ENCODE peak calls at places on chromosomes 3 and 15, in eight cellular contexts. One of them, this sample, is unnamed.

GRCh38 chr3:114874447-114874846 is 272.6 kb downstream of the ZBTB20 start:
- DNase-seq in T-helper 17 cell: no peak
- DNase-seq in upper lobe of right lung: no peak
- DNase-seq in posterior vena cava: peak
- DNase-seq in RWPE1: no peak
- DNase-seq in HCT116: no peak
- DNase-seq in posterior cingulate gyrus: no peak
- DNase-seq in ovary: no peak
- DNase-seq in this sample: no peak

GRCh38 chr3:39404943-39405686 is 1.4 kb upstream of the RPSA start:
- DNase-seq in HCT116: no peak
- DNase-seq in posterior cingulate gyrus: no peak
- DNase-seq in posterior vena cava: no peak
- DNase-seq in upper lobe of right lung: no peak
- DNase-seq in T-helper 17 cell: no peak
- DNase-seq in RWPE1: no peak
- DNase-seq in ovary: no peak
- DNase-seq in this sample: no peak

GRCh38 chr3:39278616-39278935 is 1.3 kb downstream of the CX3CR1 start:
- DNase-seq in posterior vena cava: no peak
- DNase-seq in HCT116: no peak
- DNase-seq in T-helper 17 cell: no peak
- DNase-seq in posterior cingulate gyrus: no peak
- DNase-seq in ovary: no peak
- DNase-seq in upper lobe of right lung: no peak
- DNase-seq in RWPE1: no peak
- DNase-seq in this sample: no peak

GRCh38 chr15:32957219-32957618 is 237.3 kb downstream of the FMN1 start:
- DNase-seq in ovary: no peak
- DNase-seq in T-helper 17 cell: no peak
- DNase-seq in posterior vena cava: no peak
- DNase-seq in HCT116: no peak
- DNase-seq in posterior cingulate gyrus: no peak
- DNase-seq in RWPE1: no peak
- DNase-seq in upper lobe of right lung: no peak
- DNase-seq in this sample: no peak

GRCh38 chr15:100049483-100049882 is 292.3 kb downstream of the ADAMTS17 start:
- DNase-seq in upper lobe of right lung: no peak
- DNase-seq in T-helper 17 cell: no peak
- DNase-seq in RWPE1: no peak
- DNase-seq in posterior cingulate gyrus: no peak
- DNase-seq in HCT116: no peak
- DNase-seq in posterior vena cava: no peak
- DNase-seq in ovary: no peak
- DNase-seq in this sample: no peak

GRCh38 chr15:29942548-29942947 is 120.3 kb upstream of the TJP1 start:
- DNase-seq in T-helper 17 cell: no peak
- DNase-seq in ovary: no peak
- DNase-seq in HCT116: no peak
- DNase-seq in upper lobe of right lung: no peak
- DNase-seq in posterior cingulate gyrus: no peak
- DNase-seq in RWPE1: no peak
- DNase-seq in posterior vena cava: no peak
- DNase-seq in this sample: no peak

GRCh38 chr15:39084683-39085530 is 496.0 kb upstream of the THBS1 start:
- DNase-seq in HCT116: no peak
- DNase-seq in posterior vena cava: no peak
- DNase-seq in posterior cingulate gyrus: peak
- DNase-seq in RWPE1: no peak
- DNase-seq in T-helper 17 cell: no peak
- DNase-seq in upper lobe of right lung: no peak
- DNase-seq in ovary: peak
- DNase-seq in this sample: no peak

GRCh38 chr3:26281284-26281977 is 341.1 kb upstream of the LRRC3B start:
- DNase-seq in upper lobe of right lung: no peak
- DNase-seq in HCT116: no peak
- DNase-seq in ovary: no peak
- DNase-seq in posterior vena cava: no peak
- DNase-seq in RWPE1: no peak
- DNase-seq in posterior cingulate gyrus: no peak
- DNase-seq in T-helper 17 cell: no peak
- DNase-seq in this sample: no peak

GRCh38 chr3:73030073-73030597 is 31.3 kb upstream of the EBLN2 start:
- DNase-seq in T-helper 17 cell: no peak
- DNase-seq in posterior cingulate gyrus: no peak
- DNase-seq in HCT116: no peak
- DNase-seq in ovary: no peak
- DNase-seq in upper lobe of right lung: no peak
- DNase-seq in posterior vena cava: no peak
- DNase-seq in RWPE1: no peak
- DNase-seq in this sample: no peak

GRCh38 chr15:48292458-48292857 is 38.8 kb upstream of the DUT start:
- DNase-seq in posterior vena cava: no peak
- DNase-seq in RWPE1: no peak
- DNase-seq in ovary: no peak
- DNase-seq in upper lobe of right lung: no peak
- DNase-seq in T-helper 17 cell: no peak
- DNase-seq in HCT116: no peak
- DNase-seq in posterior cingulate gyrus: no peak
- DNase-seq in this sample: no peak

GRCh38 chr3:128340198-128340903 is 126.3 kb downstream of the DNAJB8 start:
- DNase-seq in posterior vena cava: no peak
- DNase-seq in posterior cingulate gyrus: no peak
- DNase-seq in T-helper 17 cell: no peak
- DNase-seq in upper lobe of right lung: peak
- DNase-seq in ovary: no peak
- DNase-seq in HCT116: no peak
- DNase-seq in RWPE1: no peak
- DNase-seq in this sample: no peak

GRCh38 chr3:55728461-55729100 is 241.5 kb upstream of the WNT5A start:
- DNase-seq in upper lobe of right lung: no peak
- DNase-seq in HCT116: no peak
- DNase-seq in T-helper 17 cell: no peak
- DNase-seq in ovary: no peak
- DNase-seq in posterior vena cava: no peak
- DNase-seq in posterior cingulate gyrus: no peak
- DNase-seq in RWPE1: no peak
- DNase-seq in this sample: no peak

GRCh38 chr3:88824646-88825303 is 282.6 kb upstream of the EPHA3 start:
- DNase-seq in upper lobe of right lung: no peak
- DNase-seq in ovary: no peak
- DNase-seq in posterior cingulate gyrus: no peak
- DNase-seq in posterior vena cava: no peak
- DNase-seq in RWPE1: no peak
- DNase-seq in HCT116: no peak
- DNase-seq in T-helper 17 cell: no peak
- DNase-seq in this sample: no peak

GRCh38 chr15:62495670-62496328 is 330.7 kb upstream of the C2CD4B start:
- DNase-seq in ovary: peak
- DNase-seq in HCT116: no peak
- DNase-seq in posterior vena cava: peak
- DNase-seq in posterior cingulate gyrus: no peak
- DNase-seq in RWPE1: no peak
- DNase-seq in upper lobe of right lung: no peak
- DNase-seq in T-helper 17 cell: no peak
- DNase-seq in this sample: no peak

GRCh38 chr15:79953951-79954444 is 17.0 kb downstream of the BCL2A1 start:
- DNase-seq in T-helper 17 cell: no peak
- DNase-seq in ovary: no peak
- DNase-seq in posterior vena cava: no peak
- DNase-seq in upper lobe of right lung: no peak
- DNase-seq in RWPE1: no peak
- DNase-seq in posterior cingulate gyrus: no peak
- DNase-seq in HCT116: no peak
- DNase-seq in this sample: no peak

GRCh38 chr3:101120039-101120438 is 126.8 kb upstream of the ABI3BP start:
- DNase-seq in upper lobe of right lung: no peak
- DNase-seq in HCT116: no peak
- DNase-seq in posterior cingulate gyrus: no peak
- DNase-seq in RWPE1: no peak
- DNase-seq in posterior vena cava: no peak
- DNase-seq in T-helper 17 cell: no peak
- DNase-seq in ovary: no peak
- DNase-seq in this sample: no peak

GRCh38 chr3:48135773-48136495 is 52.3 kb downstream of the CDC25A start:
- DNase-seq in upper lobe of right lung: no peak
- DNase-seq in posterior vena cava: no peak
- DNase-seq in ovary: no peak
- DNase-seq in posterior cingulate gyrus: no peak
- DNase-seq in HCT116: no peak
- DNase-seq in RWPE1: no peak
- DNase-seq in T-helper 17 cell: no peak
- DNase-seq in this sample: no peak

GRCh38 chr3:128009952-128010846 is 42.0 kb upstream of the SEC61A1 start:
- DNase-seq in T-helper 17 cell: no peak
- DNase-seq in ovary: no peak
- DNase-seq in upper lobe of right lung: no peak
- DNase-seq in posterior cingulate gyrus: no peak
- DNase-seq in RWPE1: no peak
- DNase-seq in HCT116: no peak
- DNase-seq in posterior vena cava: no peak
- DNase-seq in this sample: no peak

GRCh38 chr3:58581328-58582091 is 4.3 kb upstream of the FAM107A start:
- DNase-seq in posterior cingulate gyrus: no peak
- DNase-seq in ovary: no peak
- DNase-seq in posterior vena cava: peak
- DNase-seq in RWPE1: no peak
- DNase-seq in upper lobe of right lung: no peak
- DNase-seq in T-helper 17 cell: no peak
- DNase-seq in HCT116: no peak
- DNase-seq in this sample: no peak

GRCh38 chr3:126450219-126450618 is 25.5 kb downstream of the ZXDC start:
- DNase-seq in HCT116: no peak
- DNase-seq in posterior cingulate gyrus: no peak
- DNase-seq in ovary: no peak
- DNase-seq in posterior vena cava: peak
- DNase-seq in RWPE1: no peak
- DNase-seq in T-helper 17 cell: no peak
- DNase-seq in upper lobe of right lung: peak
- DNase-seq in this sample: no peak

GRCh38 chr3:21893250-21893649 is 142.2 kb upstream of the ZNF385D start:
- DNase-seq in RWPE1: no peak
- DNase-seq in posterior vena cava: no peak
- DNase-seq in ovary: no peak
- DNase-seq in posterior cingulate gyrus: no peak
- DNase-seq in T-helper 17 cell: no peak
- DNase-seq in HCT116: no peak
- DNase-seq in upper lobe of right lung: no peak
- DNase-seq in this sample: no peak

GRCh38 chr15:91478717-91479191 is 374.8 kb upstream of the SLCO3A1 start:
- DNase-seq in ovary: no peak
- DNase-seq in posterior cingulate gyrus: no peak
- DNase-seq in RWPE1: no peak
- DNase-seq in upper lobe of right lung: no peak
- DNase-seq in T-helper 17 cell: no peak
- DNase-seq in posterior vena cava: no peak
- DNase-seq in HCT116: no peak
- DNase-seq in this sample: no peak

GRCh38 chr3:148884261-148884660 is 19.2 kb downstream of the CPA3 start:
- DNase-seq in RWPE1: no peak
- DNase-seq in posterior cingulate gyrus: no peak
- DNase-seq in HCT116: no peak
- DNase-seq in upper lobe of right lung: no peak
- DNase-seq in ovary: no peak
- DNase-seq in T-helper 17 cell: no peak
- DNase-seq in posterior vena cava: no peak
- DNase-seq in this sample: no peak

GRCh38 chr15:72169921-72170611 is 27.5 kb downstream of the GRAMD2A start:
- DNase-seq in T-helper 17 cell: no peak
- DNase-seq in HCT116: no peak
- DNase-seq in posterior vena cava: no peak
- DNase-seq in upper lobe of right lung: peak
- DNase-seq in ovary: no peak
- DNase-seq in posterior cingulate gyrus: no peak
- DNase-seq in RWPE1: no peak
- DNase-seq in this sample: no peak

GRCh38 chr3:154799801-154800200 is 280.3 kb upstream of the MME start:
- DNase-seq in posterior vena cava: no peak
- DNase-seq in ovary: no peak
- DNase-seq in RWPE1: no peak
- DNase-seq in posterior cingulate gyrus: no peak
- DNase-seq in T-helper 17 cell: no peak
- DNase-seq in HCT116: no peak
- DNase-seq in upper lobe of right lung: no peak
- DNase-seq in this sample: no peak

GRCh38 chr3:124926426-124927116 is 8.0 kb downstream of the MUC13 start:
- DNase-seq in HCT116: no peak
- DNase-seq in ovary: no peak
- DNase-seq in T-helper 17 cell: no peak
- DNase-seq in posterior vena cava: no peak
- DNase-seq in posterior cingulate gyrus: no peak
- DNase-seq in RWPE1: no peak
- DNase-seq in upper lobe of right lung: no peak
- DNase-seq in this sample: no peak

GRCh38 chr3:71940523-71940922 is 155.6 kb upstream of the PROK2 start:
- DNase-seq in HCT116: no peak
- DNase-seq in posterior cingulate gyrus: no peak
- DNase-seq in T-helper 17 cell: no peak
- DNase-seq in posterior vena cava: no peak
- DNase-seq in upper lobe of right lung: no peak
- DNase-seq in ovary: no peak
- DNase-seq in RWPE1: no peak
- DNase-seq in this sample: no peak

GRCh38 chr3:41933154-41933676 is 28.7 kb downstream of the ULK4 start:
- DNase-seq in T-helper 17 cell: no peak
- DNase-seq in RWPE1: peak
- DNase-seq in upper lobe of right lung: no peak
- DNase-seq in posterior cingulate gyrus: no peak
- DNase-seq in posterior vena cava: no peak
- DNase-seq in HCT116: no peak
- DNase-seq in ovary: no peak
- DNase-seq in this sample: no peak

GRCh38 chr3:178393833-178394232 is 142.4 kb upstream of the KCNMB2 start:
- DNase-seq in HCT116: no peak
- DNase-seq in T-helper 17 cell: no peak
- DNase-seq in RWPE1: peak
- DNase-seq in ovary: no peak
- DNase-seq in posterior cingulate gyrus: no peak
- DNase-seq in upper lobe of right lung: no peak
- DNase-seq in posterior vena cava: no peak
- DNase-seq in this sample: no peak

GRCh38 chr15:66095871-66096710 is 157.5 kb downstream of the MEGF11 start:
- DNase-seq in posterior cingulate gyrus: no peak
- DNase-seq in T-helper 17 cell: no peak
- DNase-seq in upper lobe of right lung: peak
- DNase-seq in ovary: no peak
- DNase-seq in HCT116: no peak
- DNase-seq in posterior vena cava: peak
- DNase-seq in RWPE1: no peak
- DNase-seq in this sample: no peak

GRCh38 chr3:3689601-3690375 is 109.4 kb upstream of the LRRN1 start:
- DNase-seq in ovary: no peak
- DNase-seq in HCT116: no peak
- DNase-seq in upper lobe of right lung: no peak
- DNase-seq in T-helper 17 cell: no peak
- DNase-seq in RWPE1: no peak
- DNase-seq in posterior cingulate gyrus: no peak
- DNase-seq in posterior vena cava: no peak
- DNase-seq in this sample: no peak

GRCh38 chr3:411183-411681 is 214.7 kb downstream of the CHL1 start:
- DNase-seq in posterior cingulate gyrus: no peak
- DNase-seq in T-helper 17 cell: no peak
- DNase-seq in HCT116: no peak
- DNase-seq in upper lobe of right lung: no peak
- DNase-seq in posterior vena cava: no peak
- DNase-seq in RWPE1: no peak
- DNase-seq in ovary: no peak
- DNase-seq in this sample: no peak

GRCh38 chr3:197878427-197878826 is 71.6 kb upstream of the RPL35A start:
- DNase-seq in T-helper 17 cell: no peak
- DNase-seq in posterior vena cava: no peak
- DNase-seq in upper lobe of right lung: peak
- DNase-seq in posterior cingulate gyrus: no peak
- DNase-seq in ovary: no peak
- DNase-seq in HCT116: no peak
- DNase-seq in RWPE1: no peak
- DNase-seq in this sample: no peak

GRCh38 chr3:65284971-65285370 is 597.2 kb upstream of the ADAMTS9 start:
- DNase-seq in ovary: no peak
- DNase-seq in posterior cingulate gyrus: no peak
- DNase-seq in HCT116: no peak
- DNase-seq in RWPE1: no peak
- DNase-seq in T-helper 17 cell: no peak
- DNase-seq in posterior vena cava: no peak
- DNase-seq in upper lobe of right lung: no peak
- DNase-seq in this sample: no peak